ENCODE peak calls at places on chromosomes 11 and 22, in four cellular contexts. V is choroid plexus epithelial cell, N is fibroblast of lung, G is right atrium auricular region. C is an unnamed sample.

GRCh38 chr11:28822596-28822995 is 714.4 kb downstream of the METTL15 start:
- DNase-seq in N (no peak), V (peak), G (no peak), C (no peak)

GRCh38 chr22:24486501-24486921 is 8.6 kb upstream of the UPB1 start:
- DNase-seq in V (peak), G (no peak), N (peak), C (no peak)

GRCh38 chr11:44661311-44661717 is 65.4 kb upstream of the TSPAN18 start:
- DNase-seq in N (no peak), G (no peak), V (no peak), C (no peak)

GRCh38 chr11:110425751-110426545 is 3.8 kb upstream of the FDX1 start:
- DNase-seq in V (peak), G (no peak), N (peak), C (no peak)

GRCh38 chr11:14042686-14043440 is 80.3 kb downstream of the SPON1 start:
- DNase-seq in N (no peak), G (no peak), V (no peak), C (no peak)

GRCh38 chr22:39719559-39720450 is 149.3 kb downstream of the CACNA1I start:
- DNase-seq in V (peak), N (no peak), G (no peak), C (no peak)

GRCh38 chr11:1559103-1559951 is 12.7 kb downstream of the DUSP8 start:
- DNase-seq in V (no peak), G (peak), N (peak), C (no peak)

GRCh38 chr11:43687120-43687791 is 6.7 kb downstream of the HSD17B12 start:
- DNase-seq in N (peak), V (peak), G (peak), C (peak)

GRCh38 chr11:64864473-64865285 is 13.7 kb downstream of the EHD1 start:
- DNase-seq in N (peak), V (peak), G (peak), C (no peak)

GRCh38 chr11:124898711-124899110 is 1.0 kb upstream of the ROBO4 start:
- DNase-seq in N (peak), V (no peak), G (no peak), C (peak)

GRCh38 chr11:119421941-119422504 is 949 bp downstream of the THY1 start:
- DNase-seq in G (no peak), N (peak), V (no peak), C (no peak)

GRCh38 chr11:396948-397548 is 3.0 kb downstream of the PKP3 start:
- DNase-seq in V (peak), N (peak), G (no peak), C (no peak)

GRCh38 chr11:128934351-128934750 is 8.3 kb downstream of the TP53AIP1 start:
- DNase-seq in V (no peak), G (no peak), N (no peak), C (no peak)

GRCh38 chr11:134360050-134360835 is 28.5 kb downstream of the GLB1L2 start:
- DNase-seq in V (peak), G (peak), N (peak), C (peak)

GRCh38 chr11:18490319-18490718 is 34.7 kb downstream of the LDHAL6A start:
- DNase-seq in N (no peak), G (no peak), V (peak), C (no peak)

GRCh38 chr11:77107950-77108349 is 5.3 kb downstream of the OMP start:
- DNase-seq in G (no peak), V (peak), N (peak), C (no peak)

GRCh38 chr11:15406952-15407351 is 292.2 kb downstream of the INSC start:
- DNase-seq in G (no peak), V (no peak), N (no peak), C (no peak)
- TF ChIP-seq CTCF in G (no peak), V (no peak), N (no peak), C (no peak)

GRCh38 chr11:27528711-27529110 is 22.1 kb upstream of the LIN7C start:
- DNase-seq in G (no peak), N (no peak), V (no peak), C (no peak)
- TF ChIP-seq CTCF in G (no peak), N (no peak), V (no peak), C (no peak)

DNA sequence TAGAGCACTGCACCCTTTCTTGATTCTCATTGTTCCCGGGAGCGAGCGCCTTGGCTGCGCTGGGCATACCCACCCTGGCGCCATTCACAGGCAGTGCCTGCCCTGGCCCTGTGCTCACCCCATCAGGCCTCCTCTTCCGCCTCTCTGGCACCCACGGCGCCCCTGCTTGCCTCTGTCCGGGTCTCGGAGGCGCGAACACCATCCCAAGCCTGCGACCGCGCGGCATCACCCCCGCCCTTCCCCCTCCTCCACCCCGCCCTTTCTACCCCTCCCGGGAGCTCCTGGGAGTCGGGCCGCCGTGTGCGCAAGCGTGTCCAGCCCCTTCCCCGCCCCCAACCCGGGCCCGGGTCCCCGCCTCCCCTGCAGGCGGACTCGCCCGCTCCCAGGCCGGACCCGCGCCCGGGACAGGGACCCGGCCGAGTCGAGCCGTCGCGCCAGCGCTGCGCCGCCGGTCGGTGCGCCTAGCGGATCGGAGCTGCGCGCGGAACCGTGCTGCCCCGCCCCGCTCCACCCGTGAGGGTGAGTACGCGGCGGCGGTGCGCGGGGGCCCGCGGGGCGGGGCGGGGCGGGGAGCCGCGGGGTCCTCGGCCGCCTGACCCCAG is at the start of gene ST3GAL4:
- DNase-seq in G (peak), V (peak), N (peak), C (peak)
- TF ChIP-seq CTCF in G (no peak), V (no peak), N (no peak), C (no peak)

GRCh38 chr11:35407041-35407440 is 12.3 kb downstream of the SLC1A2 start:
- DNase-seq in N (no peak), V (no peak), G (no peak), C (no peak)

GRCh38 chr11:35415488-35415887 is 3.9 kb downstream of the SLC1A2 start:
- DNase-seq in N (no peak), G (no peak), V (no peak), C (no peak)

GRCh38 chr11:35413568-35413967 is 5.8 kb downstream of the SLC1A2 start:
- DNase-seq in V (no peak), N (no peak), G (no peak), C (no peak)

GRCh38 chr11:35412285-35412684 is 7.1 kb downstream of the SLC1A2 start:
- DNase-seq in G (no peak), V (no peak), N (no peak), C (no peak)
- TF ChIP-seq CTCF in G (peak), V (peak), N (peak), C (no peak)

DNA sequence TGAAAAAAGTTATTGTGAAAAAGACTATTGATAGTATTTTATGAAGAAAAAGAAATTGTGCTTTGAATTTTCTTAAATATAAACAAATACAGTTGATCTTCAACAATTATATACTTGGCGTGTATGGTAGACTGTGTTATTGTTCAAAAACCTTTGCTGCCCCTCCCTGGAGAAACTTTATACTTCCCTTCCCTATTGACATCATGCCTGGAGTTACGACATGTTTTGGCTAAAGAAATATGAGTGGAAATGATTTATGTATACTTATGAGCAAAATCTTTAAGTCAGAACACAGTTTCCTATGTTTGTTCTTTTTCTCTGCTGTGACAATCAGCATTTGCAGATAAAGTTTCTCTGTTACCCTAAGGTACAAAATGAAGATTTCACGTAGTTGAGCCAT is 243.8 kb downstream of the TMEM135 start:
- DNase-seq in G (no peak), V (peak), N (peak), C (no peak)
- TF ChIP-seq CTCF in G (no peak), V (peak), N (peak), C (no peak)

GRCh38 chr22:49803667-49804375 is 23.9 kb downstream of the BRD1 start:
- DNase-seq in G (no peak), V (no peak), N (no peak), C (no peak)

GRCh38 chr22:49803134-49803533 is 24.5 kb downstream of the BRD1 start:
- DNase-seq in G (no peak), N (no peak), V (no peak), C (no peak)

GRCh38 chr22:49807780-49808708 is 19.6 kb downstream of the BRD1 start:
- DNase-seq in V (no peak), N (no peak), G (no peak), C (no peak)

GRCh38 chr22:49810363-49811013 is 17.2 kb downstream of the BRD1 start:
- DNase-seq in N (no peak), G (no peak), V (peak), C (no peak)

GRCh38 chr22:49807129-49807528 is 20.5 kb downstream of the BRD1 start:
- DNase-seq in N (no peak), G (no peak), V (no peak), C (no peak)
- TF ChIP-seq CTCF in N (no peak), G (no peak), V (no peak), C (no peak)